ENCODE peak calls at places on chromosomes 11 and 22, in nine cellular contexts. R is mammary epithelial cell, W is AG04450, M is kidney, C is heart left ventricle, O is uterus, V is adrenal gland, F is thoracic aorta, T is tibial nerve. Z is an unnamed sample.

GRCh38 chr22:31861226-31861840 is 83.0 kb upstream of the YWHAH start:
- DNase-seq in R (no peak), W (no peak), M (no peak), C (no peak), O (no peak), V (no peak), F (no peak), T (no peak), Z (no peak)

GRCh38 chr22:38347181-38347943 is 30.1 kb upstream of the CSNK1E start:
- DNase-seq in R (no peak), W (no peak), M (peak), C (no peak), O (no peak), V (peak), F (no peak), T (peak), Z (no peak)

GRCh38 chr11:108697872-108698473 is 33.1 kb downstream of the DDX10 start:
- DNase-seq in R (peak), W (peak), M (no peak), C (peak), O (peak), V (peak), F (no peak), T (no peak), Z (peak)

GRCh38 chr11:1298695-1299492 is 10.5 kb downstream of the TOLLIP start:
- DNase-seq in R (peak), W (no peak), M (peak), C (peak), O (peak), V (peak), F (no peak), T (peak), Z (peak)

GRCh38 chr11:82765466-82766034 is 31.9 kb upstream of the FAM181B start:
- DNase-seq in R (no peak), W (no peak), M (no peak), C (no peak), O (no peak), V (no peak), F (no peak), T (no peak), Z (no peak)

GRCh38 chr22:41094036-41094435 is 1.6 kb downstream of the EP300 start:
- DNase-seq in R (peak), W (no peak), M (no peak), C (no peak), O (no peak), V (no peak), F (no peak), T (no peak), Z (no peak)

GRCh38 chr11:704799-705645 is 1.0 kb upstream of the EPS8L2 start:
- DNase-seq in R (peak), W (no peak), M (peak), C (no peak), O (peak), V (no peak), F (no peak), T (no peak), Z (no peak)

GRCh38 chr11:118206612-118207031 is 18.2 kb downstream of the JAML start:
- DNase-seq in R (no peak), W (no peak), M (no peak), C (peak), O (no peak), V (no peak), F (no peak), T (no peak), Z (no peak)

GRCh38 chr22:37503850-37504249 is 15.4 kb downstream of the CARD10 start:
- DNase-seq in R (no peak), W (no peak), M (no peak), C (no peak), O (peak), V (peak), F (no peak), T (no peak), Z (no peak)

GRCh38 chr11:83026229-83026628 is 45.5 kb downstream of the RAB30 start:
- DNase-seq in R (no peak), W (no peak), M (no peak), C (no peak), O (no peak), V (no peak), F (no peak), T (no peak), Z (no peak)

GRCh38 chr11:16811136-16812020 is 72.9 kb downstream of the C11orf58 start:
- DNase-seq in R (no peak), W (no peak), M (no peak), C (no peak), O (no peak), V (no peak), F (no peak), T (no peak), Z (no peak)

GRCh38 chr22:21690401-21690801 is 24.6 kb downstream of the PPIL2 start:
- DNase-seq in R (no peak), W (no peak), M (no peak), C (no peak), O (no peak), V (no peak), F (no peak), T (no peak), Z (no peak)

GRCh38 chr11:83546371-83546770 is 260.2 kb upstream of the CCDC90B start:
- DNase-seq in R (no peak), W (no peak), M (no peak), C (no peak), O (no peak), V (no peak), F (no peak), T (no peak), Z (no peak)

GRCh38 chr22:24431309-24432034 is 4.1 kb downstream of the ADORA2A start:
- DNase-seq in R (no peak), W (no peak), M (peak), C (no peak), O (no peak), V (no peak), F (no peak), T (no peak), Z (no peak)

GRCh38 chr11:64202992-64203391 is 3.5 kb upstream of the FERMT3 start:
- DNase-seq in R (no peak), W (no peak), M (no peak), C (no peak), O (no peak), V (no peak), F (no peak), T (no peak), Z (no peak)
- H3K27ac ChIP-seq in R (no peak), W (no peak), M (no peak), C (no peak), O (no peak), V (no peak), F (no peak), T (no peak), Z (no peak)

DNA sequence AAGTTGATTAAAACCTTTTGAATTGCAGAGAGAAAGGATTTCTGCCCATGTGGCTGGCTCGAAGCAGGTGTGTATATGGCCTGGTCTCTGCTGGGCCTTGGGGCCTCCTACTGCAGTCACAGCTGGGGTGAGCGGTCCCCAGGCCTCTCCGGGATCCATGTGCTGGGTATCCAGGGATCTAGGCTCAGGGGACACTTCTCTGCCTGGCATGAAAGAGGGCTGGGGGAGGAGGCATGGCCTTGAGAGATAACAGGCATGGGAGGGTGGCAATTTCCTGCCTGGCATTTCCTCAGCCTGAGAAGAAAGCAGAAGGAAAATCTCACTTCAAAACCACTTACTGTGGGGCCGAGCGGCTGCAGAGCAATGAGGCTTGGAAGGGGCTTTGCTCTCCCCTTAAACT is 20.3 kb upstream of the PARVG start:
- DNase-seq in R (no peak), W (no peak), M (peak), C (no peak), O (no peak), V (no peak), F (no peak), T (no peak), Z (no peak)
- H3K27ac ChIP-seq in R (no peak), W (no peak), M (no peak), C (no peak), O (no peak), V (no peak), F (no peak), T (no peak), Z (no peak)

DNA sequence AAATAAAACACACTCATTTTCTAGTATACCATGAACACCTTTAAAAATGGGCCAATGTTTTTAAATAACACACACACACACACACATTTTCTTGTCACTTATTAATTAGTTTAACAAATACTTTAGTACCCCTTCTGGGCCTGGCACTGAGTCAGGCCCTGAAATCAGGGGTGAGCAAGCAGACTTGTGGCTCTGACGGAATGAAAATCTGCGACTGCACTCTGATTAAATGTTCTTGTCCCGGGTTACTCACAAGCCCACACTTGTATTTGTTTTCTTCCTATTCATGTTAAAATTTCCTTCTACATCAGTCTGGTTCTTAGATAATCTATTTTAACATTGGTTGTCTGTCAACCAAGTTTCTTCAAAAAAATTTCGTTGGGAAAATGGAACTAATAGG is 43.0 kb upstream of the PDGFD start:
- DNase-seq in R (peak), W (no peak), M (no peak), C (no peak), O (no peak), V (no peak), F (no peak), T (no peak), Z (no peak)
- H3K27ac ChIP-seq in R (no peak), W (no peak), M (no peak), C (no peak), O (no peak), V (no peak), F (no peak), T (no peak), Z (no peak)

GRCh38 chr11:119361056-119361787 is 14.7 kb upstream of the MFRP start:
- DNase-seq in R (peak), W (peak), M (peak), C (peak), O (peak), V (peak), F (no peak), T (no peak), Z (peak)
- H3K27ac ChIP-seq in R (peak), W (peak), M (peak), C (peak), O (peak), V (peak), F (peak), T (peak), Z (peak)

GRCh38 chr22:36253523-36254490 is 874 bp downstream of the APOL1 start:
- DNase-seq in R (no peak), W (no peak), M (peak), C (peak), O (peak), V (peak), F (no peak), T (no peak), Z (no peak)
- H3K27ac ChIP-seq in R (no peak), W (peak), M (peak), C (peak), O (peak), V (peak), F (peak), T (peak), Z (peak)

GRCh38 chr11:57313788-57314135 is 11.0 kb downstream of the TNKS1BP1 start:
- DNase-seq in R (no peak), W (no peak), M (peak), C (no peak), O (no peak), V (no peak), F (no peak), T (no peak), Z (no peak)

GRCh38 chr11:57314221-57314973 is 10.4 kb downstream of the TNKS1BP1 start:
- DNase-seq in R (no peak), W (no peak), M (peak), C (no peak), O (no peak), V (no peak), F (no peak), T (no peak), Z (no peak)

GRCh38 chr11:57313071-57313787 is 11.5 kb downstream of the TNKS1BP1 start:
- DNase-seq in R (no peak), W (no peak), M (peak), C (no peak), O (no peak), V (no peak), F (no peak), T (no peak), Z (peak)

GRCh38 chr11:57316017-57316416 is 8.7 kb downstream of the TNKS1BP1 start:
- DNase-seq in R (no peak), W (no peak), M (peak), C (no peak), O (no peak), V (peak), F (no peak), T (no peak), Z (no peak)

GRCh38 chr11:57315491-57315890 is 9.3 kb downstream of the TNKS1BP1 start:
- DNase-seq in R (no peak), W (no peak), M (peak), C (no peak), O (no peak), V (peak), F (no peak), T (no peak), Z (no peak)
- H3K27ac ChIP-seq in R (no peak), W (no peak), M (peak), C (no peak), O (peak), V (peak), F (no peak), T (no peak), Z (no peak)

DNA sequence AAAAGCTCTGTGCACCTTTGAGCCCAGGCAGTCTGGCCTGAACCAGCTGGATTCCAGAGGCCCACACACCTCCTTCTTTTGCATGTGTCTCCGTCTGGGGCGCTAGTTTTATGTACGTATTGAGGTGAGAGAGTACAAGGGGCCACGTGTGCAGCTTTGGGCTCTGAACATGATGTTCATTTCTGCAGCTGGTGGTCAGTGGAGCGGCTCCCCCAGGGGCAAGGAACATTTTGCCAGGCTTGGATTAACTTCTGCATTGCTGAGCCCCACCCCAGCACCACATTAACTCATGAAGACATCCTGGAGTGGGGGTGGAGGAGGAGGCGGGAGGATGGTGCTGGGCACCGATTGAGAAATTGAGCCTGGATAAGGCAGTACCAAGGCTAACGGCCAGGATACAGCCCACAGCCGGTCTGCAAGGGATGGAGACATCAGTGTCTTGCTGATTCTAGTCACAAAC is 13.8 kb downstream of the USP2 start:
- DNase-seq in R (no peak), W (no peak), M (peak), C (no peak), O (peak), V (peak), F (no peak), T (no peak), Z (no peak)
- H3K27ac ChIP-seq in R (no peak), W (no peak), M (peak), C (peak), O (peak), V (peak), F (no peak), T (peak), Z (peak)

DNA sequence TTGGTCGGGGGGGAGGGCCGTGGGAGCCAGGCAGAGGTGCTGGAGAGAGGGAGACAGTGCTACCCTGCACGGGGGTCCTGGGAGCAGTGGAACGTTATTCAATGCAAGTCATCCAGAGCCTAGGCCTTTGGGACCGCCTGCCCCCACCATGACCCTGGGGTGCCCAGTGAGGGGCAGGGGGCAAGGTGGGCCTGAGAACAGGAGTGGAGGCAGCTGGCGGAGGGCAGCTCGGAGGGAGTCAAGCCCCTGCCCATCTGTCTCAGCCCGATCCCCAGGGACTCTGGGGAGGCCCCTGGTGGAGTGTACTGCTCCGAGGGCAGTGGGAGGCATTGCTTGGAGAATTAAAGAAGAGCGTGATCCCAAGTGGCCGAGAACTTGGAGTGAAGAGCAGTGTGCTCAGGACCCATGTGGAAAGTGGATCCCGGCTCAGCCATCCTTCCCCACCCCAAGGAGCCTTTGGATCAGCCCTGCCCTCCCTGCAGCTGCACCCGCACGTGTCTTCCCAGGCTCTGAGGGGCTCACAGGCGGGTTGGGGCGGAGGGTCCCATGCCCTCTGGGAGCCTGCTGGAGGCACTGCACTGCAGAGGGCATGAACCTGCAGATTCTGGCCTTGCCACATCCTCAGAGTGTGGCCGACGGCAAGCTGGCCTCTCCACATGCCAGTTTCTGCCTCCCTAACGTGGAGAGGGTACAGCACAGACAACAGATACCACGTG is 34.0 kb upstream of the SMIM38 start:
- DNase-seq in R (no peak), W (no peak), M (peak), C (no peak), O (no peak), V (no peak), F (no peak), T (no peak), Z (no peak)
- H3K27ac ChIP-seq in R (peak), W (no peak), M (peak), C (peak), O (no peak), V (peak), F (peak), T (no peak), Z (no peak)

DNA sequence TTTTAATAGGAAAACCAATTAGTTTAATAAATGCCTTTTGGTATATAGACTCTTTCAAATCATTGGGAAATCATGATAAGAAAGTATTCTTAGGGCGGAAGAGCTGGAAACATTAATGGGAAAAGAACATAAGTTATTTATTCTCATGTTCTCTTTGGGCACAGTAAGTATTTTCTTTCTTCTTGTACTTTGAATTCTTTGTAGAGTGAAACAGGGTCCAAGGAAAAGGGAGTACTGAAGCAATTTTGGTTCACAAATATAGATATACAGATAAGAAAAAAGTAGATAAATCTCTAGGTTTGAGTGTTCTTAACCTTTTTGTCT is 123.2 kb downstream of the MICAL2 start:
- DNase-seq in R (no peak), W (no peak), M (no peak), C (no peak), O (no peak), V (no peak), F (no peak), T (no peak), Z (no peak)
- H3K27ac ChIP-seq in R (peak), W (no peak), M (no peak), C (no peak), O (peak), V (peak), F (peak), T (peak), Z (peak)

DNA sequence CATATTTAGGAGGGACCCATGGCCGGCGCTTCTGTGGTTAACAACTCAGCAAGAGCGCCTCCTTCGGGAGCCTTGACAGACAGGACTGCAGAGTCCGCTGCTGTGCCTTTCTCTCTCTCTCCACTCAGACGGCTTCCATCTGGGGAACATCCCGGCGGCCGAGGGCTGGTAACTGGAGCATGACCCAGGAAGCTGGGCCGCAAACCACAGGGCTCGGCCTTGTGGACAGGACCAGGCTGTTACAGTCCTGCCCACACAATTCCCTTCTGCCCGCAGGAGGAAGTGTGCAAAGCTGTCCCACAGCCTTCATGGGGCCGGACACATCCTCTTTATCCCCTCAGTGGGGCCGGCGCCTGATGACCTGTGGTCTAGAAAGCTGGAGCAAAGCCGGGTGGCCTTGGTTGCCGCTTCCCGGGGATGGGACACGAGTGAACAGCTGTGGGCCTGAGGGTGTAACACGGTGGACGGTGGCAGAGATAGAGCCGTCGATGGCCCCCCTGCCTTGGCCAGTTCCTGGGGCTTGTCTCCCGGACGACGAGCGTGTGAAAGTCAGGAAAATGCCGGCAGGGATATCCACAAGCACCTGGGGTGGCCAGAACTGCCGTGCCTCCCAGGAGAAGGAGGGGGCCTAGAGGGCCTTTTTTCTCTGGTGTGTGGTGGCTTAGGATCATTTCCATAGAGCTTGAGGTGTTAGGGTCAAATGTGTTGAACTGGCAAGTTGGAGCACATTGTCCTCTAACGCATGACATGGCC is 50.1 kb downstream of the FBLN1 start:
- DNase-seq in R (peak), W (peak), M (peak), C (peak), O (peak), V (peak), F (no peak), T (peak), Z (peak)
- H3K27ac ChIP-seq in R (peak), W (peak), M (peak), C (peak), O (peak), V (peak), F (peak), T (peak), Z (peak)